ENCODE peak calls at places on chromosomes 13 and 19, in eight cellular contexts. One of them, this sample, is unnamed.

GRCh38 chr13:34416833-34417425 is 525.1 kb upstream of the NBEA start:
- DNase-seq in CD8-positive, alpha-beta T cell: no peak
- DNase-seq in tibial artery: peak; percentile 73
- DNase-seq in body of pancreas: peak; percentile 20
- DNase-seq in endodermal cell: no peak
- DNase-seq in CD4-positive, alpha-beta memory T cell: no peak
- DNase-seq in CD8-positive, alpha-beta memory T cell: no peak
- DNase-seq in AG04450: peak; percentile 73
- DNase-seq in this sample: no peak

GRCh38 chr19:39408392-39409206 is 2.0 kb downstream of the ZFP36 start:
- DNase-seq in CD8-positive, alpha-beta T cell: peak; percentile 51
- DNase-seq in tibial artery: no peak
- DNase-seq in body of pancreas: peak; percentile 61
- DNase-seq in endodermal cell: peak; percentile 64
- DNase-seq in CD4-positive, alpha-beta memory T cell: peak; percentile 50
- DNase-seq in CD8-positive, alpha-beta memory T cell: no peak
- DNase-seq in AG04450: no peak
- DNase-seq in this sample: no peak

GRCh38 chr19:11747277-11747676 is 8.5 kb upstream of the ZNF823 start:
- DNase-seq in CD8-positive, alpha-beta T cell: no peak
- DNase-seq in tibial artery: no peak
- DNase-seq in body of pancreas: no peak
- DNase-seq in endodermal cell: no peak
- DNase-seq in CD4-positive, alpha-beta memory T cell: no peak
- DNase-seq in CD8-positive, alpha-beta memory T cell: no peak
- DNase-seq in AG04450: no peak
- DNase-seq in this sample: no peak

GRCh38 chr13:75541287-75541686 is 3.6 kb upstream of the COMMD6 start:
- DNase-seq in CD8-positive, alpha-beta T cell: no peak
- DNase-seq in tibial artery: no peak
- DNase-seq in body of pancreas: no peak
- DNase-seq in endodermal cell: no peak
- DNase-seq in CD4-positive, alpha-beta memory T cell: no peak
- DNase-seq in CD8-positive, alpha-beta memory T cell: no peak
- DNase-seq in AG04450: no peak
- DNase-seq in this sample: no peak

GRCh38 chr13:54980651-54981050 is 1952.0 kb downstream of the OLFM4 start:
- DNase-seq in CD8-positive, alpha-beta T cell: no peak
- DNase-seq in tibial artery: no peak
- DNase-seq in body of pancreas: no peak
- DNase-seq in endodermal cell: no peak
- DNase-seq in CD4-positive, alpha-beta memory T cell: no peak
- DNase-seq in CD8-positive, alpha-beta memory T cell: no peak
- DNase-seq in AG04450: no peak
- DNase-seq in this sample: no peak

GRCh38 chr19:2048959-2049740 is 1.9 kb downstream of the MKNK2 start:
- DNase-seq in CD8-positive, alpha-beta T cell: no peak
- DNase-seq in tibial artery: peak; percentile 88
- DNase-seq in body of pancreas: peak; percentile 64
- DNase-seq in endodermal cell: no peak
- DNase-seq in CD4-positive, alpha-beta memory T cell: no peak
- DNase-seq in CD8-positive, alpha-beta memory T cell: no peak
- DNase-seq in AG04450: no peak
- DNase-seq in this sample: no peak

GRCh38 chr13:96671073-96671472 is 323.2 kb downstream of the OXGR1 start:
- DNase-seq in CD8-positive, alpha-beta T cell: no peak
- DNase-seq in tibial artery: no peak
- DNase-seq in body of pancreas: no peak
- DNase-seq in endodermal cell: no peak
- DNase-seq in CD4-positive, alpha-beta memory T cell: no peak
- DNase-seq in CD8-positive, alpha-beta memory T cell: no peak
- DNase-seq in AG04450: no peak
- DNase-seq in this sample: no peak

GRCh38 chr19:18097993-18098890 is 664 bp downstream of the MAST3 start:
- DNase-seq in CD8-positive, alpha-beta T cell: no peak
- DNase-seq in tibial artery: no peak
- DNase-seq in body of pancreas: no peak
- DNase-seq in endodermal cell: no peak
- DNase-seq in CD4-positive, alpha-beta memory T cell: no peak
- DNase-seq in CD8-positive, alpha-beta memory T cell: no peak
- DNase-seq in AG04450: no peak
- DNase-seq in this sample: no peak

GRCh38 chr13:112849500-112849899 is 119.5 kb upstream of the MCF2L start:
- DNase-seq in CD8-positive, alpha-beta T cell: no peak
- DNase-seq in tibial artery: no peak
- DNase-seq in body of pancreas: peak; percentile 31
- DNase-seq in endodermal cell: no peak
- DNase-seq in CD4-positive, alpha-beta memory T cell: no peak
- DNase-seq in CD8-positive, alpha-beta memory T cell: no peak
- DNase-seq in AG04450: no peak
- DNase-seq in this sample: no peak

GRCh38 chr13:105783261-105783660 is 752.2 kb downstream of the EFNB2 start:
- DNase-seq in CD8-positive, alpha-beta T cell: no peak
- DNase-seq in tibial artery: no peak
- DNase-seq in body of pancreas: no peak
- DNase-seq in endodermal cell: no peak
- DNase-seq in CD4-positive, alpha-beta memory T cell: no peak
- DNase-seq in CD8-positive, alpha-beta memory T cell: no peak
- DNase-seq in AG04450: no peak
- DNase-seq in this sample: no peak

GRCh38 chr13:105773241-105773640 is 762.2 kb downstream of the EFNB2 start:
- DNase-seq in CD8-positive, alpha-beta T cell: no peak
- DNase-seq in tibial artery: no peak
- DNase-seq in body of pancreas: no peak
- DNase-seq in endodermal cell: no peak
- DNase-seq in CD4-positive, alpha-beta memory T cell: no peak
- DNase-seq in CD8-positive, alpha-beta memory T cell: no peak
- DNase-seq in AG04450: no peak
- DNase-seq in this sample: no peak

GRCh38 chr13:105773887-105774538 is 761.4 kb downstream of the EFNB2 start:
- DNase-seq in CD8-positive, alpha-beta T cell: no peak
- DNase-seq in tibial artery: no peak
- DNase-seq in body of pancreas: no peak
- DNase-seq in endodermal cell: no peak
- DNase-seq in CD4-positive, alpha-beta memory T cell: no peak
- DNase-seq in CD8-positive, alpha-beta memory T cell: no peak
- DNase-seq in AG04450: no peak
- DNase-seq in this sample: no peak

GRCh38 chr13:105774739-105775460 is 760.6 kb downstream of the EFNB2 start:
- DNase-seq in CD8-positive, alpha-beta T cell: no peak
- DNase-seq in tibial artery: no peak
- DNase-seq in body of pancreas: peak; percentile 17
- DNase-seq in endodermal cell: peak; percentile 55
- DNase-seq in CD4-positive, alpha-beta memory T cell: no peak
- DNase-seq in CD8-positive, alpha-beta memory T cell: no peak
- DNase-seq in AG04450: no peak
- DNase-seq in this sample: no peak

GRCh38 chr13:105778196-105778595 is 757.3 kb downstream of the EFNB2 start:
- DNase-seq in CD8-positive, alpha-beta T cell: no peak
- DNase-seq in tibial artery: no peak
- DNase-seq in body of pancreas: no peak
- DNase-seq in endodermal cell: no peak
- DNase-seq in CD4-positive, alpha-beta memory T cell: no peak
- DNase-seq in CD8-positive, alpha-beta memory T cell: no peak
- DNase-seq in AG04450: no peak
- DNase-seq in this sample: no peak
- H3K4me3 ChIP-seq in CD8-positive, alpha-beta T cell: no peak overlapping the region
- H3K4me3 ChIP-seq in tibial artery: no peak overlapping the region
- H3K4me3 ChIP-seq in body of pancreas: no peak overlapping the region
- H3K4me3 ChIP-seq in endodermal cell: no peak overlapping the region
- H3K4me3 ChIP-seq in CD4-positive, alpha-beta memory T cell: no peak overlapping the region
- H3K4me3 ChIP-seq in CD8-positive, alpha-beta memory T cell: no peak overlapping the region
- H3K4me3 ChIP-seq in AG04450: no peak overlapping the region
- H3K4me3 ChIP-seq in this sample: no peak overlapping the region

GRCh38 chr19:44509478-44509877 is 9.2 kb upstream of the ZNF180 start:
- DNase-seq in CD8-positive, alpha-beta T cell: no peak
- DNase-seq in tibial artery: no peak
- DNase-seq in body of pancreas: no peak
- DNase-seq in endodermal cell: no peak
- DNase-seq in CD4-positive, alpha-beta memory T cell: no peak
- DNase-seq in CD8-positive, alpha-beta memory T cell: no peak
- DNase-seq in AG04450: no peak
- DNase-seq in this sample: no peak
- H3K9me3 ChIP-seq in CD8-positive, alpha-beta T cell: no peaks in the 10 kb centered on the region
- H3K9me3 ChIP-seq in tibial artery: no peaks in the 10 kb centered on the region
- H3K9me3 ChIP-seq in body of pancreas: no peaks in the 10 kb centered on the region
- H3K9me3 ChIP-seq in endodermal cell: no peaks in the 10 kb centered on the region
- H3K9me3 ChIP-seq in CD4-positive, alpha-beta memory T cell: peaks cover 3% of the 10 kb centered on the region
- H3K9me3 ChIP-seq in CD8-positive, alpha-beta memory T cell: no peaks in the 10 kb centered on the region
- H3K9me3 ChIP-seq in AG04450: no peaks in the 10 kb centered on the region
- H3K9me3 ChIP-seq in this sample: peaks cover 3% of the 10 kb centered on the region

DNA sequence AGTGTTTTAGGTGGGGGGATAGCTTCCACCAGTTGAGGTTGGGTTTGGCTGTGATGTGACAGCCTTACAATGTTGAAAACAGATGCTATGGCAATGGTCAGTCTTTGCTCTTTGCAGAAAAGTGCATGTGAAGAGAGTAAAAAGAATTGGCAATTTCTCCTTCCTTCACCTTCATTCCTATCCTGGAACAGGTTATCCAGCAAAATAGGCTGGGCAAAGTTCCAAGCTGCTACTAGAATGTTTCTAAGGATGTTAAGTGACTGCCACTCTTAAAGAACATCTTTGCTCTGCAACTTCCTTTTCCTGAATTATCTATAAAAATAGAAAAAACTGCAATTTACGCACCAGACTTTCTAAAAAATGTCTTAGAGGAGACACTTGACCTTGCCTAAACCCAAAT is 50.1 kb upstream of the MYCBP2 start:
- DNase-seq in CD8-positive, alpha-beta T cell: no peak
- DNase-seq in tibial artery: no peak
- DNase-seq in body of pancreas: no peak
- DNase-seq in endodermal cell: no peak
- DNase-seq in CD4-positive, alpha-beta memory T cell: no peak
- DNase-seq in CD8-positive, alpha-beta memory T cell: no peak
- DNase-seq in AG04450: no peak
- DNase-seq in this sample: no peak
- H3K4me3 ChIP-seq in CD8-positive, alpha-beta T cell: no peak overlapping the region
- H3K4me3 ChIP-seq in tibial artery: no peak overlapping the region
- H3K4me3 ChIP-seq in body of pancreas: no peak overlapping the region
- H3K4me3 ChIP-seq in endodermal cell: no peak overlapping the region
- H3K4me3 ChIP-seq in CD4-positive, alpha-beta memory T cell: no peak overlapping the region
- H3K4me3 ChIP-seq in CD8-positive, alpha-beta memory T cell: no peak overlapping the region
- H3K4me3 ChIP-seq in AG04450: no peak overlapping the region
- H3K4me3 ChIP-seq in this sample: no peak overlapping the region

GRCh38 chr19:9407827-9408226 is 27.5 kb downstream of the ZNF266 start:
- DNase-seq in CD8-positive, alpha-beta T cell: no peak
- DNase-seq in tibial artery: no peak
- DNase-seq in body of pancreas: no peak
- DNase-seq in endodermal cell: no peak
- DNase-seq in CD4-positive, alpha-beta memory T cell: no peak
- DNase-seq in CD8-positive, alpha-beta memory T cell: no peak
- DNase-seq in AG04450: no peak
- DNase-seq in this sample: no peak

GRCh38 chr19:9406798-9407352 is 28.5 kb downstream of the ZNF266 start:
- DNase-seq in CD8-positive, alpha-beta T cell: peak; percentile 12
- DNase-seq in tibial artery: peak; percentile 78
- DNase-seq in body of pancreas: peak; percentile 47
- DNase-seq in endodermal cell: no peak
- DNase-seq in CD4-positive, alpha-beta memory T cell: peak; percentile 19
- DNase-seq in CD8-positive, alpha-beta memory T cell: no peak
- DNase-seq in AG04450: peak; percentile 55
- DNase-seq in this sample: peak; percentile 97
- H3K9me3 ChIP-seq in CD8-positive, alpha-beta T cell: peaks cover 35% of the 10 kb centered on the region
- H3K9me3 ChIP-seq in tibial artery: peaks cover 75% of the 10 kb centered on the region
- H3K9me3 ChIP-seq in body of pancreas: no peaks in the 10 kb centered on the region
- H3K9me3 ChIP-seq in endodermal cell: peaks cover 34% of the 10 kb centered on the region
- H3K9me3 ChIP-seq in CD4-positive, alpha-beta memory T cell: no peaks in the 10 kb centered on the region
- H3K9me3 ChIP-seq in CD8-positive, alpha-beta memory T cell: peaks cover 43% of the 10 kb centered on the region
- H3K9me3 ChIP-seq in AG04450: peaks cover 50% of the 10 kb centered on the region
- H3K9me3 ChIP-seq in this sample: peaks cover 2% of the 10 kb centered on the region

GRCh38 chr19:50419580-50420035 is 870 bp downstream of the SPIB start:
- DNase-seq in CD8-positive, alpha-beta T cell: no peak
- DNase-seq in tibial artery: no peak
- DNase-seq in body of pancreas: no peak
- DNase-seq in endodermal cell: peak; percentile 72
- DNase-seq in CD4-positive, alpha-beta memory T cell: no peak
- DNase-seq in CD8-positive, alpha-beta memory T cell: no peak
- DNase-seq in AG04450: no peak
- DNase-seq in this sample: no peak

GRCh38 chr19:50417850-50418185 is 920 bp upstream of the SPIB start:
- DNase-seq in CD8-positive, alpha-beta T cell: no peak
- DNase-seq in tibial artery: no peak
- DNase-seq in body of pancreas: no peak
- DNase-seq in endodermal cell: no peak
- DNase-seq in CD4-positive, alpha-beta memory T cell: no peak
- DNase-seq in CD8-positive, alpha-beta memory T cell: no peak
- DNase-seq in AG04450: no peak
- DNase-seq in this sample: no peak

GRCh38 chr19:50420127-50420526 is 1.4 kb downstream of the SPIB start:
- DNase-seq in CD8-positive, alpha-beta T cell: no peak
- DNase-seq in tibial artery: no peak
- DNase-seq in body of pancreas: no peak
- DNase-seq in endodermal cell: no peak
- DNase-seq in CD4-positive, alpha-beta memory T cell: no peak
- DNase-seq in CD8-positive, alpha-beta memory T cell: no peak
- DNase-seq in AG04450: no peak
- DNase-seq in this sample: no peak

GRCh38 chr19:50418186-50419021 is at the start of gene SPIB:
- DNase-seq in CD8-positive, alpha-beta T cell: no peak
- DNase-seq in tibial artery: no peak
- DNase-seq in body of pancreas: no peak
- DNase-seq in endodermal cell: no peak
- DNase-seq in CD4-positive, alpha-beta memory T cell: no peak
- DNase-seq in CD8-positive, alpha-beta memory T cell: no peak
- DNase-seq in AG04450: no peak
- DNase-seq in this sample: no peak

GRCh38 chr19:50419022-50419579 is 363 bp downstream of the SPIB start:
- DNase-seq in CD8-positive, alpha-beta T cell: no peak
- DNase-seq in tibial artery: no peak
- DNase-seq in body of pancreas: no peak
- DNase-seq in endodermal cell: no peak
- DNase-seq in CD4-positive, alpha-beta memory T cell: no peak
- DNase-seq in CD8-positive, alpha-beta memory T cell: no peak
- DNase-seq in AG04450: no peak
- DNase-seq in this sample: no peak
- H3K4me3 ChIP-seq in CD8-positive, alpha-beta T cell: no peak overlapping the region
- H3K4me3 ChIP-seq in tibial artery: no peak overlapping the region
- H3K4me3 ChIP-seq in body of pancreas: no peak overlapping the region
- H3K4me3 ChIP-seq in endodermal cell: no peak overlapping the region
- H3K4me3 ChIP-seq in CD4-positive, alpha-beta memory T cell: no peak overlapping the region
- H3K4me3 ChIP-seq in CD8-positive, alpha-beta memory T cell: no peak overlapping the region
- H3K4me3 ChIP-seq in AG04450: no peak overlapping the region
- H3K4me3 ChIP-seq in this sample: no peak overlapping the region